ENCODE peak calls at places on chromosome 14, in five cellular contexts. W, L, I, S and O are unnamed samples.

GRCh38 chr14:89618309-89618708 is 201.3 kb upstream of the FOXN3 start:
- DNase-seq in W (no peak), L (no peak), I (peak; percentile 12), S (no peak), O (no peak)

GRCh38 chr14:59500732-59501131 is 16.4 kb downstream of the JKAMP start:
- DNase-seq in W (no peak), L (no peak), I (no peak), S (no peak), O (no peak)

GRCh38 chr14:24851837-24852236 is 198.1 kb downstream of the STXBP6 start:
- DNase-seq in W (no peak), L (no peak), I (no peak), S (no peak), O (no peak)

GRCh38 chr14:38243696-38244250 is 12.1 kb downstream of the CLEC14A start:
- DNase-seq in W (no peak), L (no peak), I (no peak), S (no peak), O (no peak)

GRCh38 chr14:100438678-100439592 is 115.8 kb downstream of the SLC25A47 start:
- DNase-seq in W (no peak), L (no peak), I (peak; percentile 23), S (no peak), O (peak; percentile 91)

GRCh38 chr14:68405959-68406358 is 386.9 kb downstream of the ZFP36L1 start:
- DNase-seq in W (no peak), L (no peak), I (no peak), S (no peak), O (no peak)

GRCh38 chr14:24816011-24816928 is 182.3 kb upstream of the GZMB start:
- DNase-seq in W (no peak), L (no peak), I (peak; percentile 100), S (no peak), O (no peak)

GRCh38 chr14:95421741-95422140 is 94.7 kb downstream of the SYNE3 start:
- DNase-seq in W (no peak), L (no peak), I (no peak), S (no peak), O (no peak)

GRCh38 chr14:97791072-97791471 is 993.9 kb downstream of the VRK1 start:
- DNase-seq in W (no peak), L (no peak), I (no peak), S (no peak), O (no peak)

GRCh38 chr14:98136019-98136418 is 1136.0 kb downstream of the BCL11B start:
- DNase-seq in W (no peak), L (no peak), I (no peak), S (no peak), O (no peak)

GRCh38 chr14:94101748-94102147 is 8.8 kb upstream of the IFI27 start:
- DNase-seq in W (no peak), L (no peak), I (no peak), S (no peak), O (no peak)

DNA sequence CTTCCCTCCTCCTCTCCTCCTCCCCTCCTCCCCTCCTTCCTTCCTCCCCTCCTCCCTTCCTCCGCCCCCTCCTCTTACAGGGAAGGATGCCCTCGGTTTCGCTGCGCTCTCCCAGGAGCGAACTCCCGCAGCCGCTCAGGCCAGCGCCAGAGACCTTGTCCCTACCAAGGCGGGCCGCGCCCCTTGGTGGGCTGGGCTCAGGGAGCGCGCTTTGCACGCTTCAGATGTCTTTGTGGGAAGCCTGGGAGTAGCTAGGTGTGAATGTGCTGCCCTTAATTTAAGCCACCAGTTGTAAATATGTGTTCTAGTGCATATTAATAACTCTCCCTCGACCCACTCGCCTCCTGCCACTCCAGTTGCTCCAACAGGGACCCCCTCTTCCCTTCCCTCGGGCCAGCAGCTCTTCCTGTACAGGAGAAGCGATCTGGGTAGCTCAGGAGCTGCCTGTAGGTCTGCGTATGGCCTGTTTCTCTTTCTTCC is 13.4 kb upstream of the MAP3K9 start:
- DNase-seq in W (no peak), L (no peak), I (no peak), S (peak; percentile 65), O (no peak)
- TF ChIP-seq MAX in W (no peak), L (no peak), I (no peak), S (peak; percentile 39), O (peak; percentile 39)

DNA sequence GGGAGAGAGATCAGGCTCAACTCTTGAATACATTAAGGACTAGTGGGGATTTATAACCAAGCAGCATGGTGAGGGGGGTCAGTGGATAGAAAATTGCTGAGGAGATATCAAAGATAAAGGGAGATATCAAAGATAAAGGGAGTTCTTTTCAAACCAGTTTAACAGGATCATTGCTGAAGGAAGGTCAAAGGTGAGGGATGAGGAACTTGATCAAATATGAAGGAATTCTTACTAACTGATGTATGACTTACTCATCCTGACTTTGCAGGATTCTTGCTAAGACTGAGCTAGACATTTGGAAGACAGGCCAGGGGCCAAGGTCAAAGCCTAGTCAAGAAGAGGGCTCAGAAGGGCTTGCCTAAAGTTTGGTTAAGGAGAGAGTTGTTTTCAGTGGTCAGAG is 4.8 kb downstream of the ABHD4 start:
- DNase-seq in W (no peak), L (no peak), I (no peak), S (no peak), O (no peak)
- TF ChIP-seq ZNF274 in W (no peak), L (no peak), I (no peak), S (no peak), O (no peak)

GRCh38 chr14:54567224-54567633 is 301 bp downstream of the SAMD4A start:
- DNase-seq in W (peak; percentile 28), L (no peak), I (no peak), S (no peak), O (no peak)

GRCh38 chr14:54566152-54566409 is 847 bp upstream of the SAMD4A start:
- DNase-seq in W (no peak), L (no peak), I (no peak), S (no peak), O (no peak)

GRCh38 chr14:54566410-54567223 is at the start of gene SAMD4A:
- DNase-seq in W (peak; percentile 86), L (no peak), I (peak; percentile 48), S (no peak), O (no peak)

GRCh38 chr14:54568821-54569591 is 2.1 kb downstream of the SAMD4A start:
- DNase-seq in W (peak; percentile 23), L (no peak), I (peak; percentile 31), S (no peak), O (no peak)

GRCh38 chr14:54567634-54568561 is 970 bp downstream of the SAMD4A start:
- DNase-seq in W (peak; percentile 46), L (no peak), I (peak; percentile 14), S (no peak), O (no peak)
- TF ChIP-seq MAX in W (no peak), L (no peak), I (no peak), S (peak; percentile 47), O (no peak)

GRCh38 chr14:35236806-35237205 is 55.4 kb upstream of the PSMA6 start:
- DNase-seq in W (no peak), L (no peak), I (no peak), S (no peak), O (no peak)

GRCh38 chr14:35229495-35230089 is 62.6 kb upstream of the PSMA6 start:
- DNase-seq in W (peak; percentile 3), L (no peak), I (peak; percentile 49), S (no peak), O (no peak)

GRCh38 chr14:35231207-35231755 is 60.9 kb upstream of the PSMA6 start:
- DNase-seq in W (no peak), L (no peak), I (no peak), S (no peak), O (no peak)

GRCh38 chr14:35235840-35236239 is 56.3 kb upstream of the PSMA6 start:
- DNase-seq in W (no peak), L (no peak), I (no peak), S (no peak), O (no peak)

DNA sequence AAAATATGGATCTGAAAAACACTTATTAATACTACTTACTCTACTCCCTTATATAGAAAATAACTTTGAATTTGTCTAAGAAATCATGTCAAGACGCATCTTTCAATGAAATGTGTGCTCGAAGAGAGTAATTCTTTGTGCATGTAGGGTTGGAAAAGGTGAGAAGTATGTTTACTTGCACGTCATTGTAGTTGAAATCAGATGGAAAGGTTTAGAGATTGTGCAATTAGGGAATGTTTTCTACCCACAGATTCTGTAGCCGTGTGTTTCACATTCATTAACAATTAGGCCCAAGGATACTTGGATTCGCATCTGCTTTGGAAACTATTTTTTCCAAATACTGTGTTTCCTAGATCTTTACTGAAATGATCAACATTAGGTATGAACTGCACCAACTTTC is 58.2 kb upstream of the PSMA6 start:
- DNase-seq in W (no peak), L (no peak), I (no peak), S (no peak), O (no peak)
- TF ChIP-seq ZNF274 in W (no peak), L (no peak), I (no peak), S (no peak), O (no peak)

DNA sequence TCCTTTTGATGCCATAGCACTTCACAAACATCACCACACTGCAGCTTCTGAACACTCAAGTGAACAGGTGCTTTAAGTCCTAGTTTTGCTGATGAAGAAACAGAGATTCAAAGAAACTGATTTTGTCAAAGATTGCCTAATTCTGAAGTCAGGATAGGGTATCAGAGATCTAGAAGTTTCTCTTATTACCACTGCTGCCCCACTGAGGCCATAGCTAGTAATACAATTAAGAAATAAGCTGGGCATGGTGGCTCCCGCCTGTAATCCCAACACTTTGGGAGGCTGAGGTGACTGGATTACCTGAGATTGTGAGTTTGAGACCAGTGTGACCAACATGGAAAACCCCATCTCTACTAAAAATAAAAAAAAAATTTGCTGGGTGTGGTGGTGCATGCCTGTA is 458.3 kb upstream of the SEL1L start:
- DNase-seq in W (no peak), L (no peak), I (no peak), S (no peak), O (no peak)
- TF ChIP-seq MAX in W (no peak), L (no peak), I (no peak), S (no peak), O (no peak)

GRCh38 chr14:105894978-105895881 is 368.8 kb downstream of the TMEM121 start:
- DNase-seq in W (no peak), L (no peak), I (no peak), S (no peak), O (no peak)
- TF ChIP-seq ZNF274 in W (no peak), L (no peak), I (no peak), S (no peak), O (no peak)

GRCh38 chr14:48536318-48536717 is 860.9 kb upstream of the MDGA2 start:
- DNase-seq in W (no peak), L (no peak), I (peak; percentile 4), S (peak; percentile 19), O (peak; percentile 19)
- TF ChIP-seq MAX in W (no peak), L (no peak), I (no peak), S (peak; percentile 46), O (no peak)

GRCh38 chr14:67313153-67313552 is 46.5 kb downstream of the ATP6V1D start:
- DNase-seq in W (no peak), L (no peak), I (peak; percentile 52), S (no peak), O (no peak)

GRCh38 chr14:67317822-67318221 is 41.8 kb downstream of the ATP6V1D start:
- DNase-seq in W (no peak), L (no peak), I (no peak), S (no peak), O (no peak)

DNA sequence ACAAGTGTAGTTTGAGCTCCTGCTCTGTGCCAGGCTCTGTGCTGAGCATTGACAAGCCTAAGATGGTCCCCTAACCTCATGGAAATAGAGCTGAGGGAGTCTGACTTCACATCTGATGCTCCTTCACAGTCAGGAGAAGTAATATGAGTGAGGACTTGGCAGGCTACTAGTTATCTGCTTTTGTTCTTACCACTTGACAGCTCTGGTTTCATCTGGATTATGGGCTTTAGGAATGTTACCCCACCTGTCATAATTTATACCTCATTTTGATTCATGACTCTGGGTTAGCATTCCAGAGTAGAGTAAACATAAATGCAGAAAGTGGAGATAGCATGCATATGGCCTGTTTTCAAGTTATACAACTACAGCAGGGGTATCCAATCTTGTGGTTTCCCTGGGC is 40.5 kb downstream of the ATP6V1D start:
- DNase-seq in W (no peak), L (no peak), I (no peak), S (no peak), O (no peak)
- TF ChIP-seq ZNF274 in W (no peak), L (no peak), I (no peak), S (no peak), O (no peak)